ENCODE peak calls at places on chromosomes 4 and X, in six cellular contexts. Q is H1, D is mesenchymal stem cell, E is H9, M is IMR-90, G is trophoblast cell. W is an unnamed sample.

GRCh38 chrX:15334561-15334960 is 762 bp downstream of the PIGA start:
- DNase-seq in Q (no peak), D (peak; percentile 32), E (no peak), M (peak; percentile 23), G (peak; percentile 88), W (no peak)

GRCh38 chr4:119955256-119955655 is 111.4 kb downstream of the MAD2L1 start:
- DNase-seq in Q (no peak), D (peak; percentile 28), E (no peak), M (peak; percentile 10), G (no peak), W (no peak)

GRCh38 chrX:69082055-69082752 is 83.0 kb downstream of the PJA1 start:
- DNase-seq in Q (no peak), D (no peak), E (no peak), M (no peak), G (peak; percentile 11), W (no peak)

GRCh38 chrX:10023821-10024220 is 56.7 kb downstream of the CLDN34 start:
- DNase-seq in Q (no peak), D (no peak), E (no peak), M (no peak), G (peak; percentile 64), W (no peak)

GRCh38 chr4:98110214-98110613 is 33.1 kb downstream of the STPG2 start:
- DNase-seq in Q (no peak), D (no peak), E (no peak), M (no peak), G (peak; percentile 60), W (no peak)

GRCh38 chr4:25439913-25440477 is 62.9 kb downstream of the ANAPC4 start:
- DNase-seq in Q (peak; percentile 84), D (peak; percentile 73), E (peak; percentile 67), M (peak; percentile 68), G (peak; percentile 92), W (peak; percentile 63)

GRCh38 chrX:19883878-19884277 is 3.5 kb downstream of the SH3KBP1 start:
- DNase-seq in Q (no peak), D (no peak), E (no peak), M (no peak), G (peak; percentile 43), W (no peak)

GRCh38 chr4:36241771-36242170 is 2.5 kb downstream of the ARAP2 start:
- DNase-seq in Q (no peak), D (no peak), E (no peak), M (no peak), G (no peak), W (no peak)

GRCh38 chr4:1591107-1591506 is 93.0 kb downstream of the FAM53A start:
- DNase-seq in Q (no peak), D (no peak), E (no peak), M (no peak), G (no peak), W (no peak)

GRCh38 chr4:189299706-189300105 is 641.0 kb upstream of the FRG1 start:
- DNase-seq in Q (no peak), D (peak; percentile 14), E (no peak), M (no peak), G (peak; percentile 55), W (no peak)

GRCh38 chr4:183760326-183760725 is 101.2 kb downstream of the TRAPPC11 start:
- DNase-seq in Q (no peak), D (no peak), E (no peak), M (no peak), G (peak; percentile 59), W (no peak)

GRCh38 chr4:183757105-183757504 is 98.0 kb downstream of the TRAPPC11 start:
- DNase-seq in Q (no peak), D (no peak), E (no peak), M (no peak), G (peak; percentile 66), W (no peak)

GRCh38 chr4:183763990-183764754 is 105.1 kb downstream of the TRAPPC11 start:
- DNase-seq in Q (no peak), D (no peak), E (no peak), M (no peak), G (no peak), W (no peak)

GRCh38 chr4:183758006-183758734 is 99.1 kb downstream of the TRAPPC11 start:
- DNase-seq in Q (peak; percentile 80), D (no peak), E (peak; percentile 67), M (no peak), G (no peak), W (peak; percentile 23)

DNA sequence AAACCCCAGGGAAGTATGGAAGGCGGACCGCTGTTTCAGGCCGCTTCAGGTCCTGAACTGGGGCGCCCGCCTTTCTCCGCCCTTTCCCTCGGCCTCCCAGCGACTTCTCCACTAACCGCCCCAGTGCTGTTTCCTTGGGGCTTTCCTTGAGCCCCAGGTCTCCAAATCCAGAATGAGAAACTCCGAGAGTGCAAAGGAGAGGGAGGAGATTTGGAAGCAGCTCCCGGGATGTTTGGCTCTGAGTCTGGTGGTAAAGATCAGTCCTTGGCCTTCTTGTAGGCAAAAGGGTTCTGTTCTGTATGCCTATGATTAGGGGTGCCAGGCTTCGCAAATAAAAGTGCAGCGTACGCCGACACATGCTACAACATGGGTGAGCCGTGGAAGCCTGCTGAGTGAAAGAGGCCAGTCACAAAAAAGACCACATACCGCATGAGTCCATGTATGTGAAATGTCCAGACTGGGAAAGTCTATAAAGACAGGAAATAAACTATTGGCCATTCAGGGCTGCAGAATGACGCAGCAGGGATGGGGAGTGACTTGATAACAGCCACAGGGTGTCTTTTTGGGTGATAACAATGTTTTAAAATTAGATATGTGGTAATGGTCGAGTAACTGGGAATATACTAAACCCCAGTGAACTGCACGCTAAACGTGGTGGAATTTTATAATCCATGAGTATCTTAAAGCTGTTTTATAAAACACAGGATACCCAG is 99.8 kb downstream of the TRAPPC11 start:
- DNase-seq in Q (peak; percentile 53), D (no peak), E (no peak), M (no peak), G (no peak), W (no peak)
- H3K4ac ChIP-seq in Q (no peak overlapping the region), D (no peak overlapping the region), E (no peak overlapping the region), M (no peak overlapping the region), G (no peak overlapping the region), W (no peak overlapping the region)

GRCh38 chrX:132810964-132811712 is 147.3 kb downstream of the HS6ST2 start:
- DNase-seq in Q (no peak), D (no peak), E (no peak), M (no peak), G (no peak), W (no peak)
- H3K14ac ChIP-seq in Q (no peak overlapping the region), D (no peak overlapping the region), E (no peak overlapping the region), M (no peak overlapping the region), G (no peak overlapping the region), W (no peak overlapping the region)

DNA sequence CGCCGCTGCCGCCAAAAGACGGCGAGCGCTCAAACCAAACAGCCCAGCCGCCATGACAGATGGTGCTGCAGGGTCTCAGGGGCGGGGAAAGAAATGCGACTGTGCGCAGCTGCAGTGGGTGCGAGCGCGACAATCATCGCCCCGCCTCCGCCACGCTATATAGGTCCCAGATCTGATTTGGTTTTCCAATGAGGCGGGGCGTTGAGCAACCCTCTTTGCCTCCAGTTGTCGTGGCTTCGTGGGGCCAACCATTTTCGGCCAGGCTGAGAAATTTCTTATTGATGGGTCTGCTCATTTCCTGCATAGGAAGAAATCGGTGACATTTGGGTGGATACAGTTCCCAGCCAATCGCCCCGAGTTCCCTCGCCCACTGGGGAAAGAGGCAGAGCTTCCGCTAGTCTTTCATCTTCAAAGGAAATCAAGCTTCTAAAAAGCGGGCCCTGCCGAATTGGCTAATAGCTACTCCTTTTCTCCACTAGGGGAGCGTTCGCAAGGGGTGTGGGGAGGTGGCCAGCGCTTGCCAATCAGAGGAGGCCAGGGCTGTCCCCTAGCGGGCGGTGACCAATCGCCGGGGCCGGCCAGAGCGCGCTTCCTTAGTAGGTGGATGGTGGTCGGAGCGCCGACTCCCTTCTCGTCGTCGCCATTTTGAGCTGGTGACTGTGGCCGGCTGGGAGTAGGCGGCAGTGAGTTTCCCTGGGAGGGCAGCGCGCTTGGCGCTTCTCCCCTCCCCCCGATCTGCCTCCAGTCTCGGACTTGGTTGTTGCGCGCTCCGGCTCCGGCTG is at the start of the genes NDUFB11 and RBM10:
- DNase-seq in Q (peak; percentile 80), D (peak; percentile 96), E (peak; percentile 94), M (peak; percentile 93), G (peak; percentile 93), W (peak; percentile 86)
- H3K4ac ChIP-seq in Q (no peak within 1 kb of the TSS), D (peak within 1 kb of the TSS; percentile 98), E (no peak within 1 kb of the TSS), M (peak within 1 kb of the TSS; percentile 98), G (peak within 1 kb of the TSS; percentile 100), W (no peak within 1 kb of the TSS)

DNA sequence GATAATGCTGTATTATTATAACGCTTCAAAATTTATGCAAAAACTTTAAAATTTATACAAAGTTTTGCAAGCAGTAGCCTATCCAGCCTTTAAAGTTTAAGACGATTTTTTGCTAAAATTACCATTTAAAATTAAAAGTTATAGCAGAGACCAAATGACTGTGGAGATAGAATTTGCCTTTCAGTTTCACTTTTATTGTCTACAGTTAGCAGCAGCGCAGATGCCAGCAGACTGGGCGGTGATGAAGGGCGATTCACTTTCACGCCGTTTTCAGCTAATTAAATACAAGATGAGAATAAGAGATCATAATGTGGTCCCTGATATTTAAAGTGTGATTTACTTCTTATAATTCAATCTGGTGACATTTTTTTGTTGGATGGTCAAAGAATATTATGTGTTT is 1381.5 kb upstream of the ADGRL3 start:
- DNase-seq in Q (no peak), D (no peak), E (no peak), M (no peak), G (peak; percentile 2), W (no peak)
- H3K14ac ChIP-seq in Q (no peak overlapping the region), D (no peak overlapping the region), E (no peak overlapping the region), M (no peak overlapping the region), G (no peak overlapping the region), W (no peak overlapping the region)

DNA sequence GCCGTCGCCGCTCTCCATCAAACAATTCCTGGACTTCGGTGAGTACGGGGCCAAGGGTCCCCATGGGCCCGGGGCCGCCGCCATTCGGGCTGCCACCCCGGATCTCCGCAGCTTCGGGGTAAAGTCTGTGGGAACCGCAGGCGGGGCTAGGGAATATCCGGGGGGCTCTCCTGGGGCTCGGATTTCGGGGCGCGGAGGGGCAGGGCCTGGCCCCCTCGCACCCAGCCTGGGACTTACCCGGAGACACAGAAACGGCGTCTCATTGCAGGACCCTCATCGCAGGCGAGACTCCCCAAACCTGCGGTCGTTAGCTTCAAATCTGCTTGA is 401 bp downstream of the PDK3 start:
- DNase-seq in Q (no peak), D (no peak), E (no peak), M (no peak), G (no peak), W (no peak)
- H3K4ac ChIP-seq in Q (no peak overlapping the region), D (no peak overlapping the region), E (no peak overlapping the region), M (no peak overlapping the region), G (no peak overlapping the region), W (no peak overlapping the region)

GRCh38 chr4:10006236-10006603 is 15.1 kb downstream of the SLC2A9 start:
- DNase-seq in Q (no peak), D (no peak), E (no peak), M (no peak), G (peak; percentile 55), W (no peak)

GRCh38 chr4:10007772-10008171 is 13.5 kb downstream of the SLC2A9 start:
- DNase-seq in Q (no peak), D (no peak), E (no peak), M (no peak), G (no peak), W (no peak)

GRCh38 chr4:10007436-10007740 is 13.9 kb downstream of the SLC2A9 start:
- DNase-seq in Q (no peak), D (no peak), E (no peak), M (no peak), G (peak; percentile 10), W (no peak)

GRCh38 chr4:10006604-10007435 is 14.5 kb downstream of the SLC2A9 start:
- DNase-seq in Q (no peak), D (no peak), E (no peak), M (no peak), G (peak; percentile 38), W (no peak)

GRCh38 chr4:10008208-10009005 is 12.9 kb downstream of the SLC2A9 start:
- DNase-seq in Q (no peak), D (no peak), E (no peak), M (peak; percentile 45), G (peak; percentile 86), W (no peak)
- H3K14ac ChIP-seq in Q (no peak overlapping the region), D (no peak overlapping the region), E (no peak overlapping the region), M (no peak overlapping the region), G (no peak overlapping the region), W (no peak overlapping the region)

GRCh38 chrX:136291824-136292223 is 8.9 kb upstream of the ADGRG4 start:
- DNase-seq in Q (no peak), D (no peak), E (no peak), M (no peak), G (no peak), W (no peak)
- H3K4ac ChIP-seq in Q (no peak overlapping the region), D (no peak overlapping the region), E (no peak overlapping the region), M (no peak overlapping the region), G (no peak overlapping the region), W (no peak overlapping the region)